ENCODE peak calls at places on chromosomes 7 and 10, in six cellular contexts. C is ovary, I is neural progenitor cell, G is uterus, S is left ventricle myocardium inferior, F is heart left ventricle. P is an unnamed sample.
A peak's percentile ranks its signal among the peaks of the same experiment; 100 is the strongest.

GRCh38 chr10:25974897-25975459 is 40.9 kb downstream of the MYO3A start:
- DNase-seq in C (no peak), I (no peak), G (no peak), S (no peak), F (no peak), P (no peak)

GRCh38 chr7:67595421-67595820 is 598.8 kb downstream of the TYW1 start:
- DNase-seq in C (no peak), I (no peak), G (no peak), S (no peak), F (no peak), P (no peak)

GRCh38 chr10:94630017-94630688 is 53.4 kb upstream of the CYP2C18 start:
- DNase-seq in C (no peak), I (peak; percentile 48), G (no peak), S (no peak), F (no peak), P (no peak)

GRCh38 chr10:84563355-84563754 is 235.0 kb downstream of the CCSER2 start:
- DNase-seq in C (no peak), I (no peak), G (no peak), S (no peak), F (no peak), P (no peak)

GRCh38 chr7:147012670-147013069 is 896.1 kb downstream of the CNTNAP2 start:
- DNase-seq in C (no peak), I (no peak), G (no peak), S (no peak), F (no peak), P (no peak)

GRCh38 chr7:133669061-133669455 is 416.2 kb downstream of the EXOC4 start:
- DNase-seq in C (no peak), I (no peak), G (no peak), S (no peak), F (no peak), P (no peak)

GRCh38 chr7:42235734-42236133 is 1.3 kb downstream of the GLI3 start:
- DNase-seq in C (peak; percentile 55), I (peak; percentile 39), G (no peak), S (no peak), F (no peak), P (no peak)

GRCh38 chr7:71404701-71405345 is 272.9 kb downstream of the GALNT17 start:
- DNase-seq in C (no peak), I (no peak), G (no peak), S (no peak), F (no peak), P (no peak)

GRCh38 chr10:68233045-68233444 is 1.1 kb upstream of the ATOH7 start:
- DNase-seq in C (no peak), I (no peak), G (no peak), S (no peak), F (no peak), P (no peak)

GRCh38 chr7:23369695-23370404 is 70.7 kb downstream of the MALSU1 start:
- DNase-seq in C (no peak), I (no peak), G (no peak), S (no peak), F (no peak), P (no peak)
- H3K27ac ChIP-seq in C (no peak overlapping the region), I (no peak overlapping the region), G (no peak overlapping the region), S (no peak overlapping the region), F (no peak overlapping the region), P (no peak overlapping the region)

DNA sequence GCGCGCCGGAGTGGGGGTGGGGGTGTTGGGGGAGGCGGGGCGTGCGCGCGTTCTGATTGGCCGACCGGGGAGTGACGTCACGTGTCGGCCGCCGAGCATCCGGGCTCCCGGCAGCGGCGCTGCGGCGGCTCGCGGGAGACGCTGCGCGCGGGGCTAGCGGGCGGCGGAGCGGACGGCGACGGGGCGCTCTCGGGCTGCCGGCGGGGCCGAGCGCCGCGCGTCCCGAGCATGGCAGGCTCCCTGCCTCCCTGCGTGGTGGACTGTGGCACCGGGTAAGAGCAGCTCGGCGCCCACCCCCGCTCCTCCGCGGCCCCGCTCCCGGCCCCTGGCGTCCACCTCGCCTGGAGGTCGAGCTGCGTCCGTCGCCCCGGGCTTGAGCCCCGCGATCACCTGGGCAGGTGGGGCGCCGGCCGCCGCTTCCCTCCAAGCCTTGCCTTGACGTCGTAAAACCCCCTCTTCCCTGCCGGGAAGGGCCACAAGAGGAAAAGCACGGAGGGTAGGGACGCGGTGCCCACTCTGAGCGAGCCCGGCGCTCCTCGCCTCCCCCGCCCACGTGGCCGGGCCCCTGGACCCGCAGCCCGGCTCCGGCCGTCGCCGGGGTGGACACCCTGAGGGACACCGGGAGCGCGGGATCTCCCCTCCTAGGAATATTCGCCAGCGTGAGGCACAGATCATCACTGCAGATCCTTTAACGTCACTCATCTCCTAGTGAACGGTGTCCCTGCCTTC is at the start of gene ACTR3B:
- DNase-seq in C (peak; percentile 93), I (peak; percentile 95), G (peak; percentile 88), S (peak; percentile 91), F (peak; percentile 96), P (peak; percentile 92)
- H3K27ac ChIP-seq in C (peak within 1 kb of the TSS; percentile 89), I (no peak within 1 kb of the TSS), G (peak within 1 kb of the TSS; percentile 92), S (peak within 1 kb of the TSS; percentile 96), F (peak within 1 kb of the TSS; percentile 96), P (peak within 1 kb of the TSS; percentile 85)

GRCh38 chr10:31730776-31731175 is 197.9 kb downstream of the ARHGAP12 start:
- DNase-seq in C (no peak), I (no peak), G (no peak), S (no peak), F (no peak), P (no peak)
- H3K27ac ChIP-seq in C (no peak overlapping the region), I (no peak overlapping the region), G (no peak overlapping the region), S (no peak overlapping the region), F (no peak overlapping the region), P (no peak overlapping the region)

DNA sequence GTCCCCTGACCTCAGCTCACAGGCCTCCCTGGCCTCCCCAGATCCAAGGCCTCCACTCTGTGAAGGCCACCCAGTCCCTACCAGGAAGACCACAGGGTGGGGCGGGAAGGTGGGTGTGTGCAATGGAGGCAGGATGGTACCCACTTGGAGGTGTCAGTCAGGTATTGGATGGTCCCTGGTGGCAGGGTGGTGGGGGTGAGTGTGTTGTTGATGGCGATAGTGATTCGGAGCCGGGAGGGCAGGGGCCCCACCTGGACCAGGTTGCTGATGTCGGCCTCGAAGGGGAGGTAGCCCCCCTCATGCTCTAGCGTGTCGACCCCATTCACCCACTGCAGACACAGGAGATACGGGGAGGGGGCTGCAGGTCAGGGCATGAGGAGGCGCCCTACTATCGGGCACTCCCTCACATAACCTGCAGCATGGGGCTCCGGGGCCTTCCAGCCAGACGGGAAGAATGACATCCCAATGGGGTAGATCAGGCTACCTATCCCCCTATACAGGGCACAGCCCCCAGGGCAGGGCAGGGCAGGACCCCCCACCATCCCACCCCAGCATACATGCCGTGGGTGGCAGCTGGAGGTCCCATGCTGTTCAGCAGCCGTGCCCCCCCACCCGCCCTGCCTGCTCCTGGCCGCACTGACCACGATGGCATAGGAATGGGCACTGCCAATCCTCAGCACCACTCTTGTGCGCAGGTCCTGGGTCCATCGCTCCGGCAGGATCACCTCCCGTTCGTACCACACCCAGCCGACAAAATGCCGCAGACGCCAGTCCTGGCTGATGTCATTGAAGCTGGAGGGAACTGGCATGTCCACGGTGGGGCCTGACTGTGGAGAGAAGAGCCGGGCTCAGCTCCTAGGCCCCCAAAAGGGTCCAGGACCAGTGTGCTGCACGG is 2.2 kb downstream of the GUSB start:
- DNase-seq in C (no peak), I (no peak), G (no peak), S (no peak), F (no peak), P (no peak)
- H3K27ac ChIP-seq in C (no peak overlapping the region), I (no peak overlapping the region), G (no peak overlapping the region), S (peak overlapping the region; percentile 91), F (peak overlapping the region; percentile 78), P (peak overlapping the region; percentile 84)

GRCh38 chr7:39624935-39625694 is 1.7 kb downstream of the RALA start:
- DNase-seq in C (no peak), I (no peak), G (no peak), S (no peak), F (no peak), P (no peak)
- H3K27ac ChIP-seq in C (no peak overlapping the region), I (no peak overlapping the region), G (no peak overlapping the region), S (peak overlapping the region; percentile 93), F (peak overlapping the region; percentile 90), P (no peak overlapping the region)

GRCh38 chr7:98681951-98682350 is 64.9 kb downstream of the NPTX2 start:
- DNase-seq in C (no peak), I (no peak), G (no peak), S (no peak), F (no peak), P (no peak)

GRCh38 chr7:98686466-98687080 is 69.5 kb downstream of the NPTX2 start:
- DNase-seq in C (no peak), I (no peak), G (no peak), S (no peak), F (no peak), P (no peak)

GRCh38 chr7:98687331-98687863 is 70.3 kb downstream of the NPTX2 start:
- DNase-seq in C (no peak), I (peak; percentile 51), G (no peak), S (no peak), F (no peak), P (no peak)

GRCh38 chr7:98683514-98683913 is 66.4 kb downstream of the NPTX2 start:
- DNase-seq in C (no peak), I (no peak), G (no peak), S (no peak), F (no peak), P (no peak)

DNA sequence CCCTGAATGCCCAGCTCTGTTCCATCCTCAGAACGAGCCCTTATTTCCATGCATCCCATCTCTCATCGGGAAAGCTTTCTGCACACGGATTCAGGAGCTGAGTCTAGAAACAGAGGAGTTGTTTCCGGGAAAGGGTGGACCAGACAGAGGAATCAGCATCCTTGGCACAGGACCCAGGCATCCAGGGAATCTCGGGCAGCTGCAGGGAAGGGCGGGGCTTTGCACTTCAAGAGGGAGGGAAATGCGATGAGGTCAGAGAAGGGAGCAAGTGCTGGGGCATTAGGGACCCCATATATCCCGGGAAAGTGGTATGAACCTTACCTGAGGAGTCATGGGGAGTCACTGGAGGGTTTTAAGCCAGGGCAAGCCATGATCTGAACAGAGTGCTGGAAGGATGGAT is 68.5 kb downstream of the NPTX2 start:
- DNase-seq in C (no peak), I (no peak), G (no peak), S (no peak), F (no peak), P (no peak)
- H3K27ac ChIP-seq in C (no peak overlapping the region), I (no peak overlapping the region), G (no peak overlapping the region), S (no peak overlapping the region), F (no peak overlapping the region), P (no peak overlapping the region)

GRCh38 chr10:125591846-125592245 is 91.1 kb downstream of the TEX36 start:
- DNase-seq in C (no peak), I (no peak), G (no peak), S (no peak), F (no peak), P (no peak)
- H3K27ac ChIP-seq in C (no peak overlapping the region), I (no peak overlapping the region), G (no peak overlapping the region), S (no peak overlapping the region), F (no peak overlapping the region), P (no peak overlapping the region)

DNA sequence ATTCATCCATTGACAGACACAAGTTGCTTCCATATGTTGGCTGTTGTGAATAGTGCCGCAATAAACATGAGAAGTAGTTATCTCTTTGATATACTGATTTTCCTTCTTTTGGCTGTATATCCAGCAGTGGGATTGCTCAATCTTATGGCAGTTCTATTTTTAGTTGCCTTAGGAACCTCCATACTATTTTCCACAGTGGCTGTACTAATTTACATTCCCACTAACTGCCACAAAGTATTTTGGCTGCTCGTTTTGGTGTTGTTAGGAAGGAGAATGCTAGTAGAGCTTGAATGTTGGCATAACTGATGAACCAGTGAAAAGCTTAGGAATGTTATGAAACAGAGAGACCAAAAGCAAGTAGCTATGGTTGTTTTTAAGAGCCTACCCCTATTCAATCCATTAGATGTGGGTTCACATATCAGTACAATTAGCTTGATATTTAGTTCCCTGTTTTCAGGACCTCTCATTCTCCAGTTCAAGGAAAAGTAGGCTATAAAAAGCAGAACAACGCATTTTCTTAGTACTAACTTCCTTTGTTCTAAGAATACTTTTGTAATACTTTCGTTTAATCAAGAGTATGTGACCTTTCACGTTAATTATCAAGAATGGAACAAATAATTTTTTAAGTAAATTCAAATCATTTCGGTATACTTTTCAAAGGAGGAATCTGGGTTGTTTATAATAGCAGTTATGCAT is 100.3 kb downstream of the FAS start:
- DNase-seq in C (no peak), I (no peak), G (no peak), S (no peak), F (no peak), P (no peak)
- H3K27ac ChIP-seq in C (peak overlapping the region; percentile 49), I (no peak overlapping the region), G (no peak overlapping the region), S (peak overlapping the region; percentile 3), F (no peak overlapping the region), P (no peak overlapping the region)